ENCODE peak calls at places on chromosome 12, in ten cellular contexts. U, Q, W, K, J, Y, Z, T, X and V are unnamed samples. For H3K4me1, the result is how much of the 10 kb centered on the place peaks cover.

GRCh38 chr12:47710283-47710682 is 4.5 kb upstream of the RPAP3 start:
- DNase-seq in K (no peak), T (no peak), X (no peak), Z (no peak), Q (no peak), U (no peak), J (no peak), Y (no peak), W (no peak), V (no peak)

GRCh38 chr12:114952573-114953196 is 268.7 kb upstream of the TBX3 start:
- DNase-seq in X (peak), U (no peak), T (no peak), W (no peak), Y (no peak), Z (peak), K (no peak), Q (no peak), J (no peak), V (no peak)

GRCh38 chr12:12507121-12507520 is 55.5 kb downstream of the DUSP16 start:
- DNase-seq in X (no peak), W (no peak), J (no peak), T (no peak), Q (no peak), K (no peak), Z (no peak), U (no peak), Y (no peak), V (no peak)

GRCh38 chr12:124508323-124509096 is 58.9 kb downstream of the NCOR2 start:
- DNase-seq in Y (no peak), Z (no peak), W (no peak), J (no peak), U (no peak), X (peak), K (no peak), Q (no peak), T (no peak), V (peak)

GRCh38 chr12:10457760-10458159 is 4.6 kb upstream of the KLRC1 start:
- DNase-seq in J (no peak), X (no peak), K (peak), Q (no peak), Z (no peak), W (no peak), U (no peak), Y (no peak), T (peak), V (no peak)

GRCh38 chr12:128823216-128823915 is 392 bp downstream of the SLC15A4 start:
- DNase-seq in T (no peak), J (no peak), Z (peak), U (no peak), W (no peak), K (peak), Y (peak), Q (peak), X (no peak), V (no peak)

GRCh38 chr12:115859231-115859630 is 418.3 kb downstream of the MED13L start:
- DNase-seq in U (no peak), J (no peak), T (no peak), Z (no peak), K (no peak), Y (no peak), X (no peak), Q (no peak), W (no peak), V (no peak)

GRCh38 chr12:89382366-89382765 is 30.1 kb upstream of the DUSP6 start:
- DNase-seq in X (no peak), Y (no peak), Q (no peak), Z (no peak), K (no peak), W (no peak), U (no peak), T (no peak), J (no peak), V (no peak)

GRCh38 chr12:29566441-29566840 is 69.0 kb upstream of the OVCH1 start:
- DNase-seq in U (no peak), Z (peak), W (no peak), X (peak), Q (no peak), T (no peak), J (no peak), Y (no peak), K (no peak), V (no peak)

GRCh38 chr12:124440841-124441381 is 126.5 kb downstream of the NCOR2 start:
- DNase-seq in K (no peak), J (no peak), Z (no peak), X (no peak), Q (no peak), W (no peak), T (peak), Y (no peak), U (no peak), V (no peak)

GRCh38 chr12:127677537-127678131 is 589.3 kb upstream of the TMEM132C start:
- DNase-seq in U (peak), W (peak), T (peak), X (peak), J (no peak), K (peak), Z (peak), Y (no peak), Q (peak), V (peak)

GRCh38 chr12:50186667-50187066 is 19.5 kb upstream of the CERS5 start:
- DNase-seq in Q (no peak), K (no peak), T (no peak), W (no peak), X (peak), J (no peak), U (no peak), Z (no peak), Y (no peak), V (no peak)

GRCh38 chr12:92038476-92038875 is 107.2 kb downstream of the BTG1 start:
- DNase-seq in T (no peak), Y (no peak), K (no peak), W (no peak), J (no peak), Q (no peak), U (no peak), Z (no peak), X (no peak), V (no peak)

GRCh38 chr12:122406701-122407154 is 15.7 kb downstream of the CLIP1 start:
- DNase-seq in T (no peak), X (peak), Q (no peak), K (no peak), J (no peak), Z (peak), Y (no peak), W (no peak), U (no peak), V (no peak)

GRCh38 chr12:132400011-132400641 is 70.7 kb upstream of the GALNT9 start:
- DNase-seq in Z (no peak), W (no peak), T (no peak), J (no peak), Q (no peak), X (no peak), U (no peak), Y (no peak), K (no peak), V (no peak)

GRCh38 chr12:91618281-91618680 is 435.7 kb upstream of the DCN start:
- DNase-seq in T (no peak), Q (peak), U (no peak), J (no peak), X (no peak), Z (no peak), K (no peak), Y (no peak), W (no peak), V (no peak)

GRCh38 chr12:92717202-92717601 is 14.4 kb downstream of the PLEKHG7 start:
- DNase-seq in X (peak), J (no peak), W (no peak), K (peak), Q (no peak), T (peak), Y (no peak), Z (no peak), U (no peak), V (peak)

GRCh38 chr12:102659200-102659911 is 179.0 kb upstream of the IGF1 start:
- DNase-seq in U (no peak), Z (no peak), W (no peak), Y (no peak), K (peak), J (no peak), X (no peak), Q (no peak), T (no peak), V (no peak)

GRCh38 chr12:105522166-105522825 is 191.8 kb downstream of the C12orf75 start:
- DNase-seq in Y (no peak), J (no peak), U (no peak), X (peak), K (no peak), T (no peak), W (no peak), Q (no peak), Z (no peak), V (no peak)

GRCh38 chr12:132719141-132719953 is 8.7 kb downstream of the PGAM5 start:
- DNase-seq in Y (no peak), J (no peak), Q (no peak), K (no peak), W (no peak), T (no peak), X (no peak), U (no peak), Z (no peak), V (no peak)

GRCh38 chr12:125340791-125341190 is 275.6 kb downstream of the AACS start:
- DNase-seq in T (no peak), J (no peak), W (no peak), U (no peak), X (peak), Z (peak), K (no peak), Q (no peak), Y (no peak), V (no peak)

GRCh38 chr12:14937689-14938088 is 648 bp downstream of the ERP27 start:
- DNase-seq in J (no peak), U (no peak), K (peak), Y (no peak), Z (no peak), X (no peak), Q (peak), T (no peak), W (no peak), V (no peak)

GRCh38 chr12:132445884-132446471 is 44.0 kb upstream of the FBRSL1 start:
- DNase-seq in X (peak), Z (peak), U (peak), J (peak), W (no peak), T (peak), K (peak), Q (no peak), Y (peak), V (no peak)

GRCh38 chr12:40953076-40953475 is 235.0 kb upstream of the PDZRN4 start:
- DNase-seq in W (no peak), Z (no peak), U (no peak), X (peak), K (no peak), Y (no peak), Q (no peak), T (no peak), J (no peak), V (no peak)

GRCh38 chr12:91215940-91216454 is 33.4 kb upstream of the DCN start:
- DNase-seq in Z (no peak), J (no peak), U (no peak), X (peak), T (no peak), W (no peak), Q (no peak), K (no peak), Y (no peak), V (peak)

GRCh38 chr12:95805864-95806669 is 15.5 kb upstream of the NTN4 start:
- DNase-seq in Z (peak), Q (no peak), W (no peak), K (no peak), J (no peak), T (no peak), X (peak), U (peak), Y (no peak), V (no peak)

GRCh38 chr12:20024194-20024593 is 344.1 kb upstream of the PDE3A start:
- DNase-seq in J (no peak), Y (no peak), U (no peak), K (no peak), W (no peak), Q (no peak), T (no peak), X (no peak), Z (peak), V (peak)

GRCh38 chr12:124299628-124300388 is 4.9 kb downstream of the RFLNA start:
- DNase-seq in W (no peak), T (no peak), Y (no peak), Q (no peak), X (no peak), Z (no peak), J (no peak), U (no peak), K (no peak), V (no peak)

GRCh38 chr12:109770861-109771670 is 57.4 kb downstream of the FAM222A start:
- DNase-seq in X (no peak), Q (no peak), J (no peak), Z (peak), K (no peak), Y (no peak), U (no peak), T (no peak), W (no peak), V (no peak)

GRCh38 chr12:109771746-109772621 is 58.4 kb downstream of the FAM222A start:
- DNase-seq in Z (peak), U (no peak), X (no peak), J (no peak), K (no peak), Y (no peak), Q (no peak), T (no peak), W (no peak), V (no peak)

GRCh38 chr12:109770104-109770860 is 56.7 kb downstream of the FAM222A start:
- DNase-seq in W (no peak), K (no peak), J (no peak), Z (no peak), U (no peak), Q (no peak), T (no peak), X (no peak), Y (no peak), V (no peak)

GRCh38 chr12:109773384-109774011 is 59.7 kb downstream of the TRPV4 start:
- DNase-seq in T (no peak), U (no peak), K (no peak), Y (no peak), W (no peak), Q (peak), J (no peak), Z (no peak), X (no peak), V (no peak)

DNA sequence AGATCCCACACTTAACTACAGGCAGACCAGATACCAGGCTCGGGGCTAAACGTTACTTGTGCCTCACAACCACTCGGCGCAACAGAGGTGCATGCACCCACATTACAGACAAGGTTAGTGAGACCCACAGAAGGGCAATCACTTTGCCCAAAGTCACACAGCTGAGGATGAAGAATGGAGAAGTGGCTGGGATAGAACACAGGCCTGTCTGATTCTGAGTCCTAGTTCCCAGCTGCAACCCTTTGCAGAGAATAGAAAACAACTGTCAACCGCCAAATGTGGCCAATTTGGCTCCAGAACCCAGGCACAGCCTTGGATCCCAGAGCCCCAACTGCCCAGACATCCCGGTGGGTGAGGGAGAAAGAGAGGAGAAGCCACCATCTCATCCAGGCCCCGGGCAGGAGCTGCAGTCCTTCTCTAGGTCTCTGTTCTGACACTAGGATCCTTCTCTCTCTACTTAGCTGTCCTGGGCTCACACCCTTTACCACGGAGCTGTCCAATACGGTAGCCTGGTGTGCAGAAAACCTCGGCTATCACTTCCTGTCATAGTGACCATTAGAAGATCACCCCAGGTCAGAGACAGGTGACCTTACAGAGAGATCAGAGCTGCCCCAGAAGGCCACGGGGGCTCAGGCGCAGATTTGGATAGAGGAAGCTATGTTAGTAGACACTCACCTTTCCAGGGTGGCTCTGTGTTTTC is 59.1 kb downstream of the FAM222A start:
- DNase-seq in U (no peak), J (no peak), W (no peak), Q (no peak), K (no peak), X (no peak), T (no peak), Y (no peak), Z (peak), V (no peak)
- H3K4me3 ChIP-seq in U (peak), J (no peak), W (no peak), Q (peak), K (no peak), X (no peak), T (no peak), Y (no peak), Z (no peak), V (no peak)

GRCh38 chr12:6352198-6353173 is 10.6 kb upstream of the TNFRSF1A start:
- DNase-seq in X (no peak), Q (no peak), Z (no peak), U (no peak), J (no peak), W (no peak), Y (no peak), K (no peak), T (no peak), V (no peak)
- H3K4me1 ChIP-seq in X (under half), Q (under half), Z (under half), U (under half), J (under half), W (under half), Y (under half), K (under half), T (under half), V (under half)

GRCh38 chr12:27246141-27246540 is 2.1 kb downstream of the STK38L start:
- DNase-seq in Z (no peak), K (peak), J (no peak), W (no peak), T (peak), Y (no peak), X (no peak), Q (no peak), U (no peak), V (no peak)
- H3K4me3 ChIP-seq in Z (peak), K (peak), J (peak), W (no peak), T (peak), Y (no peak), X (no peak), Q (peak), U (no peak), V (no peak)

GRCh38 chr12:24034894-24035293 is 85.4 kb upstream of the SOX5 start:
- DNase-seq in U (no peak), K (no peak), Y (no peak), Z (no peak), J (no peak), T (no peak), Q (no peak), X (no peak), W (no peak), V (no peak)
- H3K4me1 ChIP-seq in U (under half), K (under half), Y (under half), Z (under half), J (under half), T (half or more), Q (under half), X (under half), W (under half), V (under half)

GRCh38 chr12:58029260-58029659 is 87.9 kb downstream of the ATP23 start:
- DNase-seq in W (no peak), J (no peak), X (no peak), Z (no peak), U (no peak), Y (no peak), K (no peak), Q (no peak), T (no peak), V (no peak)
- H3K4me3 ChIP-seq in W (no peak), J (no peak), X (no peak), Z (no peak), U (no peak), Y (no peak), K (no peak), Q (no peak), T (no peak), V (no peak)

GRCh38 chr12:27575780-27576154 is 51.8 kb downstream of the PPFIBP1 start:
- DNase-seq in K (no peak), T (no peak), W (no peak), J (no peak), Q (no peak), Y (no peak), Z (no peak), U (no peak), X (no peak), V (no peak)

GRCh38 chr12:27573972-27574371 is 50.0 kb downstream of the PPFIBP1 start:
- DNase-seq in U (no peak), K (no peak), J (no peak), X (peak), Y (no peak), W (no peak), Q (no peak), Z (no peak), T (no peak), V (no peak)

GRCh38 chr12:27576667-27577347 is 52.8 kb downstream of the PPFIBP1 start:
- DNase-seq in X (no peak), W (no peak), Y (no peak), U (no peak), Q (no peak), K (no peak), Z (no peak), J (no peak), T (no peak), V (no peak)

GRCh38 chr12:27577688-27578087 is 53.7 kb downstream of the PPFIBP1 start:
- DNase-seq in U (no peak), X (no peak), W (no peak), K (no peak), Y (no peak), Q (no peak), T (no peak), J (no peak), Z (no peak), V (no peak)

GRCh38 chr12:27575099-27575779 is 51.2 kb downstream of the PPFIBP1 start:
- DNase-seq in Z (no peak), K (no peak), W (no peak), Q (no peak), X (peak), Y (no peak), T (no peak), J (no peak), U (no peak), V (no peak)
- H3K4me1 ChIP-seq in Z (under half), K (under half), W (under half), Q (under half), X (under half), Y (under half), T (under half), J (under half), U (under half), V (half or more)

DNA sequence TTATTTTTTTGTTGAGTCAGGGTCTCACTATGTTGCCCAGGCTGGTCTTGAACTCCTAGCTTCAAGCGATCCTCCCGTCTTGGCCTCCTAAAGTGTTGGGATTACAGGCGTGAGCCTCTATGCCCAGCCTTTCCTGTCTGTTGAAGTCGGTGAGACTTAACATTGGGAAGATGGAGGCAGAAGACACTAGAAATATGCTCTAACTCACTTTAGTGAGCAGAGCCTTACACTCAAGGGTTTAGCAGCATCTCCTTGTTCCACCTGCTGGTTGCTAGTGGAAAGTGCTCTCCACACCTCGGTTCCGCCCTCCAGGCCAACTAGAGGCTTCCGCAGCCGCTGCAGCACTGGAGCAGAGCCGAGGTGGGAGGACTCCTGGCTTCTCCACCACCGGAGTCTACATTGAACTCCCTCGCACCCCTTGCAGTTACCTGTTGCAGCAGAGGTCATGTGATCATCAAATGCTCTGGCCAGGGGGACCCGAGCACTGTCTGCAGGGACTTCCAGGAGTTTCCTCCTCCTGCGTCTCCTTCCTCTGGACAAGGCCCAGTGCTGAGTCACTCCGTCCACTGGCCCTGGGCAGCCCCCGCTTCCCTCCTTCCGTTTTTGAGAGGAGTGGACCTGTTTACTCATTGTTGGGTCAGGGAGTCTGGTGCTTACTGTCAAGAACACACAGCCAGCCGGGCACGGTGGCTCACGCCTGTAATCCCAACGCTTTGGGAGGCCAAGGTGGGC is 9.4 kb upstream of the HVCN1 start:
- DNase-seq in K (peak), Y (peak), X (peak), Q (peak), U (peak), J (peak), W (peak), T (peak), Z (peak), V (peak)
- H3K4me3 ChIP-seq in K (no peak), Y (no peak), X (no peak), Q (no peak), U (no peak), J (peak), W (no peak), T (no peak), Z (no peak), V (no peak)